ENCODE peak calls at places on chromosomes 13 and 19, in seven cellular contexts. K is SK-N-SH, I is H1, C is K562, O is GM12878, D is HCT116, R is HepG2. N is an unnamed sample.

GRCh38 chr19:16342002-16342715 is 17.5 kb downstream of the KLF2 start:
- DNase-seq in K (no peak), R (no peak), C (no peak), I (no peak), D (no peak), O (peak), N (no peak)

GRCh38 chr19:17549088-17549740 is 6.2 kb upstream of the COLGALT1 start:
- DNase-seq in R (no peak), D (peak), K (no peak), C (no peak), I (no peak), O (no peak), N (peak)

GRCh38 chr13:80740076-80740475 is 399.1 kb upstream of the SPRY2 start:
- DNase-seq in R (no peak), K (no peak), O (no peak), I (no peak), D (no peak), C (no peak), N (no peak)

GRCh38 chr19:47613165-47614146 is 4.5 kb downstream of the BICRA start:
- DNase-seq in R (no peak), O (no peak), C (no peak), K (peak), I (peak), D (no peak), N (no peak)

GRCh38 chr13:85974604-85975366 is 175.6 kb upstream of the SLITRK6 start:
- DNase-seq in D (no peak), K (no peak), R (no peak), O (no peak), I (no peak), C (no peak), N (no peak)

GRCh38 chr13:55606045-55606665 is 1534.6 kb upstream of the PRR20A start:
- DNase-seq in O (no peak), R (no peak), I (no peak), K (no peak), C (no peak), D (no peak), N (no peak)

GRCh38 chr13:104011505-104012270 is 945.5 kb upstream of the SLC10A2 start:
- DNase-seq in I (no peak), O (no peak), D (no peak), C (no peak), R (no peak), K (no peak), N (no peak)

GRCh38 chr13:84481958-84482357 is 599.7 kb upstream of the SLITRK1 start:
- DNase-seq in C (no peak), I (no peak), R (no peak), K (no peak), O (no peak), D (no peak), N (no peak)

GRCh38 chr19:40006273-40006691 is 9.4 kb downstream of the ZNF546 start:
- DNase-seq in D (no peak), O (no peak), C (peak), K (no peak), R (no peak), I (no peak), N (no peak)

GRCh38 chr19:4089400-4089908 is 22.8 kb upstream of the ZBTB7A start:
- DNase-seq in K (no peak), O (no peak), R (no peak), C (no peak), D (no peak), I (no peak), N (no peak)

GRCh38 chr13:104143760-104144406 is 1077.7 kb upstream of the SLC10A2 start:
- DNase-seq in D (no peak), I (peak), O (no peak), C (no peak), R (no peak), K (no peak), N (peak)

GRCh38 chr19:50320051-50320450 is 9.1 kb downstream of the KCNC3 start:
- DNase-seq in K (no peak), D (no peak), O (no peak), I (no peak), R (no peak), C (no peak), N (no peak)

GRCh38 chr19:2044709-2045500 is 6.1 kb downstream of the MKNK2 start:
- DNase-seq in R (no peak), C (no peak), O (no peak), I (no peak), K (no peak), D (no peak), N (no peak)

GRCh38 chr19:35120492-35120891 is 4.9 kb downstream of the FXYD3 start:
- DNase-seq in C (no peak), R (no peak), K (no peak), O (no peak), D (no peak), I (no peak), N (no peak)

GRCh38 chr19:53328967-53329366 is 4.6 kb upstream of the ZNF845 start:
- DNase-seq in C (peak), O (no peak), R (no peak), I (no peak), D (no peak), K (peak), N (no peak)

GRCh38 chr13:46307554-46307953 is 79.5 kb downstream of the RUBCNL start:
- DNase-seq in R (no peak), I (no peak), D (no peak), K (no peak), C (no peak), O (no peak), N (no peak)

GRCh38 chr13:92573467-92574057 is 653.0 kb upstream of the GPC6 start:
- DNase-seq in O (no peak), D (no peak), I (peak), K (peak), R (peak), C (peak), N (peak)

GRCh38 chr19:7373862-7374261 is 25.1 kb downstream of the ARHGEF18 start:
- DNase-seq in K (no peak), O (no peak), D (peak), C (peak), R (peak), I (no peak), N (no peak)

GRCh38 chr19:5823579-5824281 is 15.8 kb downstream of the FUT6 start:
- DNase-seq in O (no peak), D (no peak), K (peak), I (peak), C (peak), R (no peak), N (peak)

GRCh38 chr13:48590141-48590863 is 57.4 kb upstream of the RCBTB2 start:
- DNase-seq in R (no peak), I (no peak), O (no peak), D (no peak), C (no peak), K (no peak), N (no peak)

GRCh38 chr13:80235559-80236296 is 105.2 kb downstream of the SPRY2 start:
- DNase-seq in I (no peak), R (no peak), K (no peak), O (no peak), C (no peak), D (no peak), N (no peak)

GRCh38 chr13:38346764-38347163 is 2.9 kb upstream of the UFM1 start:
- DNase-seq in K (no peak), R (no peak), O (no peak), I (no peak), C (no peak), D (no peak), N (no peak)

GRCh38 chr19:17915940-17916593 is 16.7 kb upstream of the CCDC124 start:
- DNase-seq in R (no peak), D (peak), I (no peak), O (no peak), K (no peak), C (no peak), N (no peak)

GRCh38 chr19:8641908-8642547 is 11.6 kb downstream of the NFILZ start:
- DNase-seq in R (peak), D (peak), O (no peak), K (peak), C (peak), I (no peak), N (peak)
- TF ChIP-seq JUND in R (no peak), D (no peak), O (no peak), K (no peak), C (no peak), I (no peak), N (no peak)

GRCh38 chr19:10916602-10917001 is 11.8 kb downstream of the YIPF2 start:
- DNase-seq in K (no peak), R (no peak), D (no peak), C (no peak), O (no peak), I (no peak), N (no peak)
- TF ChIP-seq JUND in K (no peak), R (no peak), D (no peak), C (no peak), O (no peak), I (no peak), N (no peak)

DNA sequence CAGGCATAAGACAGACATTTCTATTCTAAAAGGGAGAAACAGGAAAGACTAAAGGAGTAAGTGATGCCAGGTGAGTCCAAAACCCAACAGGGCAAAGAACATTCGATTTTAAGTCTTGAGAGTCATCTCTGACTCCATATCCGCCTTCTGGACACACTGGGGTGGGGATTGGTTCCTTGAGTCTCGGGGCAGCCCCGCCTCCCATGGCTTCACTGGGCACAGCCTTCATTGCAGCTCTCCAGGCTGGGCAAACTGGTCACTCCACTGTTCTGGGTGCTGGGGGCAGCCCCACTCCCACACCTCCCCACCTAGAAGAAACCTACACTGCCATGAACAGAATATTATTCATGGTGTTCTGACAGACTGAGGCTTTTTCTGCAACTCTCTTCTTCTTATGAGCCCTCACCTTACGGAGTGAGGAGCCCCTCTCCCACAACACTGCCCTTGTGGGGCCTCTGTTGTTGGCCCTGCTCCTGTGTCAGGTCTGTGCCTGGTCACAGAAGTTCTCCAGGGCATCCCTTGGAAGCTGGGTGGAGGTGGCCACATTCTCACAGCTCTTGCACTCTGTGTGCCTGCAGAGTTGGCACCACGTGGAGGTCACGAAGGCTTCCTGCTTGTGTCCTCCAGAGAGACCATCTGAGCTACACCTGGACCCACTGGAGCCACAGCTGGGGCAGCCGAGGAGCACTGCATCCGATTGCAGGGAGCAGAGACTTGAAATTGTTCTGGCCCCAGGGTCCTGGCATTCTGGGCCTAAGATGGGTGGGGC is 95.4 kb downstream of the COL4A2 start:
- DNase-seq in K (no peak), R (no peak), D (no peak), O (no peak), C (no peak), I (no peak), N (no peak)
- TF ChIP-seq JUND in K (no peak), R (no peak), D (no peak), O (no peak), C (no peak), I (no peak), N (no peak)

GRCh38 chr19:12000152-12000981 is 35.1 kb downstream of the ZNF433 start:
- DNase-seq in R (no peak), D (no peak), K (no peak), C (no peak), O (peak), I (no peak), N (no peak)

GRCh38 chr19:11995174-11995573 is 30.3 kb downstream of the ZNF763 start:
- DNase-seq in K (no peak), C (peak), D (no peak), I (no peak), R (no peak), O (no peak), N (no peak)
- TF ChIP-seq JUND in K (no peak), C (no peak), D (no peak), I (no peak), R (no peak), O (no peak), N (no peak)

DNA sequence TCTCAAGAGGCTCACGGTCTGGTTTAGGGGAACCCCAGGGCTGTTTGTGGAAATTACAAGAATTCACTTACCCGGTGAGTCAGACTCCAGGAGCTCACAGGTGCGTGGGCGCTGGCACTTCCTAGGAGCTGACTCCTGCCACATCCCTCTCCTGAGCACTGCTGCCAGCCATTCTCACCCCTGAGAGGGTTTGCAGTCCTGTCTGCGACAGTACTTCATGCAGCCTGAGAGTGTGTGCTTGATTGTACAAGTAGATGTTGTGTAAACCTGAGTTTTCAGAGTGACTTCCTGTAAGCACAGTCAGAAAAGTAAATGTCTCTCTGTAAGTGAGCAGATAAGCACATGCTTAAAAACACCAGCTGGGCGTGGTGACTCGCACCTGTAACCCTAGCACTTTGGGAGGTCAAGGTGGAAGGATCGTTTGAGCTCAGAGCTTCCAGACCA is 8.1 kb downstream of the MRPL4 start:
- DNase-seq in O (no peak), K (no peak), R (peak), C (no peak), D (peak), I (no peak), N (no peak)
- TF ChIP-seq JUND in O (no peak), K (no peak), R (no peak), C (no peak), D (no peak), I (no peak), N (no peak)

DNA sequence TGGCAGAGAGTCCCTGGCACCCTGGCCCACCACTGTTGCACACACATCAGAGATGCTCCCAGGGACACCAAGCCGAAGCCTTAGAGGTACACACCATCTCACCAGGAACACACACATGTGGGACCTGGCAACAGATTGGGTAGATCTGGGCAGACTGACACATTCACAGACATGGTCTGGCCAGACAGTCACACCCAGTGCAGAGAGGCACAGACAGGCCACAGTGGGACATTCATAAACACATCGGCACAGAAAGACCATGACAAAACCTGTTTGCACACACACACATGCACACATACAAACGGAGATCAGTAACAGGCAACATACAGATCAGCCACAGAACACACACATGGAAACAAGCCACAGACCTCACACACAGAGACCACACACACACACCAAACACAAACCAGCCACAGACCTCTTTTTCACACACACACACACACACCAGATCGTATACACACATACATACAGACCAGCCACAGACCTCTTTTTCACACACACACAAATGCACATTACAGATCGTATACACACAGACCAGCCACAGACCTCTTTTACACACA is 6.3 kb upstream of the JUNB start:
- DNase-seq in C (no peak), D (no peak), R (no peak), K (peak), O (no peak), I (no peak), N (no peak)
- TF ChIP-seq JUND in C (no peak), D (no peak), R (no peak), K (no peak), O (no peak), I (no peak), N (no peak)

DNA sequence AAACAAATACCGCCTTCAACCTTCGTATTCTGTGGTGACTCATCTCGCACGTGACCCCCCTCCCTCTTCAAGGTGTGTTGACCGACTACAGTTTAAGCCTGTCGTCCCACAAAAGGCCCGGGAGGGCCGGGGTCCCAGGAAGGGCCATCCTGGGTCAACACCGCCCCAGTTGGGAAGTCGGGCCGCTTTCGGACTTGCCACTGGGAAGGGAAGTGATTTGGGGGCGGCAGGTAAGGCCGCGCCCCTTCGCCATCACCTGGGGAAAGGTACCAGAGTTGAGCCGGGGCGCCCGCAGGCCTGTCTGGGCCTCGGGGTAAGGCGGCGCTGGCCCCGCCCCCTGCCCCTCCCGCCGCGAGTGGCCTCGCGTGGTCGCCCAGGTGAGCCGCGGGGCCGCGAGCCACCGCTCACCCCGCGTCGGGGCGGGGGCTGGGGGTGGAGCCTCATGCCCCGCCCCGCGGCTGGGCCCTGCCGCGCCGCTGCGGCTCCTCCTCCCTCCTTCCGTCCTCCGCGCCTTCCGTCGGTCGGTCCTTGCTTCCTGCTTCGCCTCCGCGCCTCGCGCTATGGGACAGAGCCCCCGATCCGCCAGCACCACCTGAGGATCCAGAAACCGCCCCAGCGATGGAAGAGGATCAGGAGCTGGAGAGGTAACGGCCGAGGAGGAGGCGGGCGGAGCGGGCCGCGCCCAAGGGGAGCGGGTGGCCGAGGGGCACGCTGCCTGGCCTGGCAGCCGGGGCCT is at the start of gene POLR1D:
- DNase-seq in R (peak), D (peak), I (peak), O (peak), K (peak), C (peak), N (peak)
- TF ChIP-seq JUND in R (peak), D (no peak), I (peak), O (no peak), K (peak), C (peak), N (peak)

DNA sequence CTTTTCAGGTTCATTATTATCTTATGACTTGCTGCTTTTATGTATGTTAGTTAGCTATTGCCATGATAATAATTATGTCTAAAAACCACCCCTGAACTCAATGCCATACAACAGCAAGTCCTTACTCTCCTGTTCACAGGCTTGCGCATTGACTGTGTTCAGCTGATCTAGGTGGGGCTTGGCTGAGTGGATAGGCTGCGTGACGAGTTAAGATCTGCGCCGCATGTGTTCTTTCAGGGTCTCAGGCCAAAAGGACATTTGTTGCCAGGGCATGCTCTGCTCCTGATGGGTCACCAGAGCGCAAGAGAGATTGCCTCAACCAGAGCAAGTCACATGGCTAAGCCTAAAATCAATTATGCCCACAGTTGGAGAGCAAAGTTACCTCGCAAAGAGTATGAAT is 859 bp downstream of the ZNF568 start:
- DNase-seq in D (no peak), K (peak), I (no peak), C (no peak), R (no peak), O (no peak), N (peak)
- TF ChIP-seq JUND in D (no peak), K (no peak), I (no peak), C (no peak), R (no peak), O (no peak), N (no peak)

GRCh38 chr19:30116984-30117555 is 175.0 kb downstream of the URI1 start:
- DNase-seq in K (no peak), I (no peak), C (no peak), D (no peak), O (no peak), R (no peak), N (no peak)
- TF ChIP-seq JUND in K (no peak), I (no peak), C (no peak), D (no peak), O (no peak), R (no peak), N (no peak)

GRCh38 chr13:50128406-50129048 is 113.3 kb downstream of the KCNRG start:
- DNase-seq in D (no peak), K (no peak), C (no peak), R (no peak), I (no peak), O (no peak), N (no peak)

GRCh38 chr13:50130686-50131051 is 115.4 kb downstream of the KCNRG start:
- DNase-seq in R (no peak), C (no peak), K (peak), I (peak), D (no peak), O (no peak), N (no peak)

GRCh38 chr13:50129065-50129922 is 114.0 kb downstream of the KCNRG start:
- DNase-seq in I (peak), C (no peak), O (no peak), R (no peak), D (no peak), K (no peak), N (no peak)

GRCh38 chr13:50131998-50132936 is 117.0 kb downstream of the KCNRG start:
- DNase-seq in R (no peak), C (no peak), D (no peak), O (no peak), I (no peak), K (no peak), N (no peak)

DNA sequence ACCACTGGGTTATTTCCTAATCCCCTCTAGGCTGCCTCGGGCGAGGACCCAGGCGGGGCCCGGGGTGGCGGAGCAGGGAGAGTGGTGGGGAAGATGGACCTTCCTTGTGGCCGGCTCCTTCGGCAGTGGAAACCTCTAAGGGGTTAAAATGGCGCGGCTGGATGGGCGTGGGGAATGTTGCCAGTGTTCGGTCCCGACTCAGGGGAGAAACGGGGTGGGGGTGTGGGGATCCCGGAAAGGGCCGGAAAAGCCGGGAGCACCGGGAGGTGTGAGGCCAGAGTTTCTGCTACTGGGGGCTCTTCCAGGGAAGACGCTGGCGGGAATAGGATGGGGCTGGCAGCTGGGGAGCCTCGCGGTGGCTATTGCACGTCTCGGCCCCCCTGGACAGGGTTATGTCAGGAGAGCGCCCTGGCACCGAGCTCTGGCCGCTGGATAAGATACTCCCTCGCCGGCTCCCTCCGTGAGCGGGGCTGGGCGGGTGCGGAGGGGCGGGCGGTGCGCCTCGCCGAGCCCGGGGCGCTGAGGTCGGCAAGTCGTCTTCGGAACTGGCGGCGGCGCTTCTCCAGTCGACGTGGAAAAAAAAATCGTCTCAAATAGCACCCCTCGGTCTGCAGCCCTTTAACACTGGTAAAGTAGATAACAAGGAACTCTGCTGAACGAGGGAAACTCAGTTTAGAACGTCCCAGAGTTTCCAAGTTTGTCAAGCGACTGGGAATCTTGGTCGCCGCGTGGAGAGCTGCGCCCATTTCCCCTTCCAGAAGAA is 114.9 kb downstream of the KCNRG start:
- DNase-seq in K (peak), D (no peak), R (no peak), I (peak), C (no peak), O (no peak), N (peak)
- TF ChIP-seq JUND in K (no peak), D (no peak), R (no peak), I (no peak), C (no peak), O (no peak), N (no peak)